ENCODE peak calls at places on chromosomes 4 and X, in ten cellular contexts. G is suprapubic skin, L is mammary epithelial cell, V is cardiac muscle cell, Q is fibroblast of pulmonary artery, P is A549, Y is WERI-Rb-1, J is AG04450, S is PC-9, O is OCI-LY7. X is an unnamed sample.

GRCh38 chr4:22733816-22734215 is 41.1 kb downstream of the GBA3 start:
- DNase-seq in G (no peak), L (no peak), V (no peak), Q (no peak), P (no peak), Y (no peak), J (no peak), S (no peak), O (no peak), X (no peak)

GRCh38 chr4:146916479-146917076 is 29.1 kb downstream of the TTC29 start:
- DNase-seq in G (no peak), L (peak), V (peak), Q (peak), P (peak), Y (peak), J (peak), S (no peak), O (peak), X (peak)

GRCh38 chrX:96841325-96841724 is 42.4 kb upstream of the RPA4 start:
- DNase-seq in G (no peak), L (no peak), V (no peak), Q (no peak), P (no peak), Y (no peak), J (no peak), S (no peak), O (no peak), X (no peak)

GRCh38 chr4:60201052-60201673 is 999.0 kb upstream of the ADGRL3 start:
- DNase-seq in G (no peak), L (peak), V (peak), Q (peak), P (peak), Y (peak), J (peak), S (no peak), O (peak), X (peak)

GRCh38 chrX:8273451-8273894 is 102.4 kb upstream of the VCX2 start:
- DNase-seq in G (no peak), L (peak), V (no peak), Q (peak), P (no peak), Y (no peak), J (no peak), S (peak), O (no peak), X (no peak)

GRCh38 chr4:121408-122084 is 2.8 kb upstream of the ZNF718 start:
- DNase-seq in G (no peak), L (no peak), V (no peak), Q (no peak), P (no peak), Y (no peak), J (no peak), S (no peak), O (peak), X (no peak)

GRCh38 chr4:168386002-168386401 is 67.5 kb upstream of the DDX60 start:
- DNase-seq in G (no peak), L (no peak), V (no peak), Q (peak), P (no peak), Y (no peak), J (no peak), S (no peak), O (no peak), X (no peak)

GRCh38 chr4:21900211-21900610 is 48.4 kb downstream of the KCNIP4 start:
- DNase-seq in G (no peak), L (no peak), V (no peak), Q (no peak), P (no peak), Y (no peak), J (no peak), S (no peak), O (no peak), X (no peak)

GRCh38 chr4:151484396-151485102 is 75.6 kb downstream of the FHIP1A start:
- DNase-seq in G (no peak), L (peak), V (peak), Q (peak), P (peak), Y (no peak), J (peak), S (peak), O (no peak), X (peak)

DNA sequence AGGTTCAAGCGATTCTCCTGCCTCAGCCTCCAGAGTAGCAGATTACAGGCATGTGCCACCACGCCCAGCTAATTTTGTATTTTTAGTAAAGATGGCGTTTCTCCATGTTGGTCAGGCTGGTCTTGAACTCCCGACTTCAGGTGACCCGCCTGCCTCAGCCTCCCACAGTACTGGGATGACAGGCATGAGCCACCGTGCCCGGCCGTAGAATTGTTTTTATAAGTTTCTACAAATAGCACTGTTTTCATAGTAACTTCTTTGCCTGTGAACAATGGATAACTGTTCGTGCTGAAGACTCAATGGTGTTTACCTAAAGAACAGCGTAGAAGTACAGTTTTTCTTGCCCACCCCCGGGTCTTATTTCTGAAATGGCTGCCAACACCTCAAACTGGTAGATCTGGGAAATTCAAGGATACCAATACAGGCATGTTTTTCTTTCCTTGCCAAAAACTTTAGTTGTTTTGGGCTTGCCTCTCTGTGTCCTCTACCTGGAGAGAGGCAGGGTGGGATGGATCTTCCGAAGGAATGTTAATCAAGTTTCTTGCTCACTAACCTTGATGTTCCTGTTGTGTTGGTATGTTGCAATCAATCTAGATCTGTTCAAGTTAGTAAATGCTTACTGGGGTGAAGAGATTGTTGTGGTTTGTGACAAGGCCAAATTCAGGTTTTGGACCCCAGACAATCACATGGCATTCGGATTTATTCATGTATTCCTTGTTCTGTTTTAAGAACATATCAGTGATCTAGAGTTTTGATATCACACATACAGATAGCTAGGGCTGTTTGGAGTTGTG is 2.8 kb upstream of the RUFY3 start:
- DNase-seq in G (no peak), L (peak), V (no peak), Q (no peak), P (no peak), Y (no peak), J (no peak), S (peak), O (no peak), X (no peak)
- TF ChIP-seq CTCF in G (no peak), L (no peak), V (no peak), Q (no peak), P (no peak), Y (no peak), J (no peak), S (no peak), O (no peak), X (no peak)

GRCh38 chr4:83362492-83363329 is 28.1 kb upstream of the HPSE start:
- DNase-seq in G (no peak), L (peak), V (no peak), Q (peak), P (peak), Y (no peak), J (no peak), S (no peak), O (peak), X (peak)
- TF ChIP-seq CTCF in G (no peak), L (peak), V (peak), Q (peak), P (peak), Y (peak), J (peak), S (peak), O (peak), X (peak)

DNA sequence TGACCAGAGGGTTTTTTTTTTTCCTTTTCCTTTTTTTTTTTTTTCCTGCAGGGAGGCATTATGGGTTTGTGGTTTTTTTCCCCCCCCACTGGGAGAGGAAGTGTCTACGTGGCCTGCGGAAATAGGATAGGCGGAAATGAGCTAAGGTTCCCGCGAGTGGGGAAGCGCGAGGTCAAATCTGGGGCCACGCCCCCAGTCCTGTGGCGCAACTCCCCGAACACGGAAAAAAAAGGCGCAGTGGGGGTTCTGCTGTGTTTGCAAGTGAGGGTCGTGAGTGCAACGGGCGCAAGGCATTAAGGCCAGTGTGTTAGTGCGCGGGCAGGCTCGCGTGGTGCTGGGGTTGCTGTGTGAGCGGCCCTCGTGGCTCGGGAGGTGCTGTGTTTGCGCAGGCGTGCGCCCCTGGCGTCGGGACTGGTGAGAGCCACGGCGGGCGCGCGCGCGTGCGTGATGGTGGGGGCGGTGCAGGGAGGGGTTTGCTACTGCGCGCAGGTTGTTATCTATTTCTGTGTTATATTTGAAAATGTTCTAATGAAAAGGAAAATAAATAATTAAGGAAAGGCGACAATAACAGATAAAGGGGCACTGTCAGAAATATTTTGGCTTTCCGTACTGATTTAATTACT is 685 bp upstream of the MORF4L2 start:
- DNase-seq in G (peak), L (no peak), V (peak), Q (no peak), P (peak), Y (peak), J (peak), S (no peak), O (peak), X (peak)
- TF ChIP-seq CTCF in G (peak), L (peak), V (peak), Q (peak), P (no peak), Y (peak), J (peak), S (peak), O (peak), X (peak)

GRCh38 chrX:40176979-40177430 is 79.2 kb upstream of the BCOR start:
- DNase-seq in G (peak), L (no peak), V (peak), Q (no peak), P (no peak), Y (peak), J (no peak), S (no peak), O (no peak), X (no peak)
- TF ChIP-seq CTCF in G (no peak), L (no peak), V (no peak), Q (no peak), P (no peak), Y (peak), J (no peak), S (no peak), O (no peak), X (no peak)

GRCh38 chr4:122224348-122224747 is 72.2 kb downstream of the BLTP1 start:
- DNase-seq in G (no peak), L (peak), V (peak), Q (peak), P (peak), Y (peak), J (peak), S (no peak), O (peak), X (no peak)
- TF ChIP-seq CTCF in G (no peak), L (peak), V (peak), Q (peak), P (no peak), Y (peak), J (peak), S (peak), O (peak), X (peak)